ENCODE peak calls at places on chromosomes 11 and 22, in five cellular contexts. N is A549; I is HCT116; Q is CD4-positive, CD25-positive, alpha-beta regulatory T cell; A is heart left ventricle. X is an unnamed sample.

GRCh38 chr11:8081591-8082021 is 595 bp downstream of the TUB start:
- ATAC-seq in Q (no peak), I (no peak), N (peak; percentile 53), A (peak; percentile 25), X (peak; percentile 39)

GRCh38 chr11:131914299-131914902 is 544.0 kb downstream of the NTM start:
- ATAC-seq in A (no peak), Q (no peak), N (no peak), I (no peak), X (no peak)

GRCh38 chr11:81420668-81421550 is 1312.8 kb downstream of the FAM181B start:
- ATAC-seq in I (no peak), Q (no peak), A (no peak), N (no peak), X (no peak)

GRCh38 chr11:133127746-133128145 is 404.6 kb downstream of the OPCML start:
- ATAC-seq in A (no peak), N (no peak), I (no peak), Q (no peak), X (no peak)

GRCh38 chr22:26536762-26537134 is 24.5 kb upstream of the TFIP11 start:
- ATAC-seq in Q (no peak), N (no peak), I (no peak), A (no peak), X (no peak)

GRCh38 chr11:130278151-130278550 is 36.6 kb downstream of the ZBTB44 start:
- ATAC-seq in I (no peak), N (no peak), A (no peak), Q (no peak), X (no peak)

GRCh38 chr22:27780161-27780575 is 21.4 kb downstream of the MN1 start:
- ATAC-seq in Q (no peak), N (no peak), I (no peak), A (peak; percentile 64), X (peak; percentile 44)

GRCh38 chr22:44340271-44341239 is 27.8 kb upstream of the SHISAL1 start:
- ATAC-seq in Q (no peak), N (no peak), A (no peak), I (no peak), X (no peak)

GRCh38 chr11:73651661-73652045 is 5.3 kb downstream of the PLEKHB1 start:
- ATAC-seq in Q (no peak), N (no peak), I (no peak), A (no peak), X (no peak)

GRCh38 chr22:24432059-24432853 is 4.9 kb downstream of the ADORA2A start:
- ATAC-seq in N (no peak), I (peak; percentile 46), A (peak; percentile 57), Q (no peak), X (peak; percentile 60)

GRCh38 chr11:87463486-87464102 is 425.9 kb downstream of the TMEM135 start:
- ATAC-seq in Q (no peak), N (peak; percentile 90), A (no peak), I (peak; percentile 91), X (no peak)
- H3K4me1 ChIP-seq in Q (no peaks in the 10 kb centered on the region), N (no peaks in the 10 kb centered on the region), A (no peaks in the 10 kb centered on the region), I (no peaks in the 10 kb centered on the region), X (peaks cover 7% of the 10 kb centered on the region)

DNA sequence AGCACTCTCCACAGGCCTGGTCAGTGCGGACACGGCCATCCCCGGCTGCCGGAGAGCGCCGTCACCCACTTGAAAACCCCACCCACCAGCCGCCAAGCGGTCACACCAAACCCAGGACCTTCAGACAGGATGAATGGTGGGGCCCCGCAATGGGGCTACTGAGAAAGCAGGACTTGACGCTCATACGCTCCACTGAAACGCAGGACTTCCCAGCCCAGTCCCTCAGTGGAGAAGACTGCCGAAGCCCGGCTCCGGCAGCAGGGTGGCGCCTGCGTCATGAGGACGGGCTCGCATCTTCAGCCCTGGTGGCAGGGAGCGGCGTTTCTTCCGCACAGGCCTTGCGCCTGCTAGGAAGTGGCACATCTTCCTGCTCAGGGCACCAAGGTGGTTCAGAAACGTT is 15.3 kb upstream of the PHLDA2 start:
- ATAC-seq in I (no peak), N (no peak), A (no peak), Q (no peak), X (no peak)
- H3K4me3 ChIP-seq in I (no peak overlapping the region), N (no peak overlapping the region), A (no peak overlapping the region), Q (no peak overlapping the region), X (no peak overlapping the region)

DNA sequence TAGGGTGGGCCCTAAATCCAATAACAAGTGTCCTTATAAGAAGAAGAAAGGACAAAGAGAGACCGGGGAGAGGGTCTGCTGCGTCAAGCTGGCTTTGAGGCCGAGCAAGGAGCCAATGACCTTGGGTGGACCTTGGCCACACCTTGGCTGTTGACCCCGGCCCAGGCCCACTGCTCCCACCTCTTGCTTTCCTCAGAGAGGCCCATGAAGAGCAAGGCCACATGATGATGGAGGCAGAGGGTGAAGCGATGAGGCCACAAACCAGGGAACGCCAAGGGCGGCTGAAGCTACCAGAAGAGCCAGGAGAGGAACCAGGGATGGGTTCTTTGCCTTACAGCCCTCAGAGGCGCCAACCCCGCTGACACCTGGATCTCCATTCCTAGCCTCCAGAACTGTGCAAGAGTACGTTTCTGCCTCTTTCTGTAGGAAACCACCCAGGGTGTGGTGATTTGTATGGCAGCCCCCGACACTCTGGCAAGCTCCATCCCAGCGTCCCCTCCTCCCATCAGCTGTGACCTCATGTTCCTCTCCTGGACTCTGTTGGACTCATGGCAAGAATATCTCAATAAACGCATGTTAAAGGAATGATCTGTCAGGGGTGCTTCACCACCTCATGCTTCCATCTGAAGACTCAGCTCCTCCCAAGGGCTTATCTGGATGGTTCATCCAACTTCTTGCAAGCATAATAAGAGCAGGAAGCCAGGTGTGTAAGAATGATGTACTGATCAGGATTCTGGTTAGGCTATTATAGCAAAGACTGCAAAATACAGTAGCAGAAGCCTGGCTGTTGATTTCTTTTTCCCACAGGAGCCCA is 41.6 kb upstream of the LINC01488 start:
- ATAC-seq in Q (no peak), N (no peak), A (no peak), I (no peak), X (no peak)
- H3K4me1 ChIP-seq in Q (peaks cover 10% of the 10 kb centered on the region), N (peaks cover 41% of the 10 kb centered on the region), A (peaks cover 18% of the 10 kb centered on the region), I (peaks cover 62% of the 10 kb centered on the region), X (peaks cover 26% of the 10 kb centered on the region)

GRCh38 chr11:70567680-70568503 is 169.6 kb downstream of the CTTN start:
- ATAC-seq in I (peak; percentile 76), A (peak; percentile 89), Q (no peak), N (no peak), X (peak; percentile 77)
- H3K4me3 ChIP-seq in I (peak overlapping the region; percentile 45), A (peak overlapping the region; percentile 55), Q (no peak overlapping the region), N (no peak overlapping the region), X (peak overlapping the region; percentile 29)

X was measured in gastroesophageal sphincter.